ENCODE peak calls at places on chromosomes 6 and 20, in six cellular contexts. One of them, this sample, is unnamed.

GRCh38 chr20:48180039-48180438 is 394.8 kb upstream of the SULF2 start:
- DNase-seq in activated T-helper 1 cell treated with anti-CD3 and anti-CD28 coated beads, Interleukin-2, amount 50 U/mL, for 16 hours: no peak
- DNase-seq in C1 segment of cervical spinal cord: no peak
- DNase-seq in iPS DF 6.9: no peak
- DNase-seq in ecto neural progenitor cell: no peak
- DNase-seq in lower leg skin: no peak
- DNase-seq in this sample: no peak

GRCh38 chr6:1619666-1620503 is 10.2 kb downstream of the FOXC1 start:
- DNase-seq in activated T-helper 1 cell treated with anti-CD3 and anti-CD28 coated beads, Interleukin-2, amount 50 U/mL, for 16 hours: no peak
- DNase-seq in C1 segment of cervical spinal cord: no peak
- DNase-seq in iPS DF 6.9: no peak
- DNase-seq in ecto neural progenitor cell: peak
- DNase-seq in lower leg skin: no peak
- DNase-seq in this sample: no peak

GRCh38 chr6:131628726-131629125 is 684 bp upstream of the MED23 start:
- DNase-seq in activated T-helper 1 cell treated with anti-CD3 and anti-CD28 coated beads, Interleukin-2, amount 50 U/mL, for 16 hours: no peak
- DNase-seq in lower leg skin: no peak
- DNase-seq in ecto neural progenitor cell: no peak
- DNase-seq in C1 segment of cervical spinal cord: no peak
- DNase-seq in iPS DF 6.9: no peak
- DNase-seq in this sample: no peak

GRCh38 chr20:20702330-20703245 is 9.9 kb downstream of the RALGAPA2 start:
- DNase-seq in ecto neural progenitor cell: no peak
- DNase-seq in C1 segment of cervical spinal cord: no peak
- DNase-seq in activated T-helper 1 cell treated with anti-CD3 and anti-CD28 coated beads, Interleukin-2, amount 50 U/mL, for 16 hours: no peak
- DNase-seq in lower leg skin: no peak
- DNase-seq in iPS DF 6.9: no peak
- DNase-seq in this sample: no peak

GRCh38 chr6:111925296-111925695 is 52.0 kb upstream of the FYN start:
- DNase-seq in iPS DF 6.9: no peak
- DNase-seq in C1 segment of cervical spinal cord: no peak
- DNase-seq in ecto neural progenitor cell: no peak
- DNase-seq in activated T-helper 1 cell treated with anti-CD3 and anti-CD28 coated beads, Interleukin-2, amount 50 U/mL, for 16 hours: no peak
- DNase-seq in lower leg skin: no peak
- DNase-seq in this sample: no peak

GRCh38 chr20:1334370-1334731 is 5.4 kb upstream of the SDCBP2 start:
- DNase-seq in iPS DF 6.9: no peak
- DNase-seq in activated T-helper 1 cell treated with anti-CD3 and anti-CD28 coated beads, Interleukin-2, amount 50 U/mL, for 16 hours: no peak
- DNase-seq in lower leg skin: no peak
- DNase-seq in ecto neural progenitor cell: peak
- DNase-seq in C1 segment of cervical spinal cord: no peak
- DNase-seq in this sample: no peak

GRCh38 chr20:46883847-46884246 is 10.8 kb upstream of the EYA2 start:
- DNase-seq in activated T-helper 1 cell treated with anti-CD3 and anti-CD28 coated beads, Interleukin-2, amount 50 U/mL, for 16 hours: no peak
- DNase-seq in ecto neural progenitor cell: no peak
- DNase-seq in iPS DF 6.9: no peak
- DNase-seq in lower leg skin: no peak
- DNase-seq in C1 segment of cervical spinal cord: no peak
- DNase-seq in this sample: no peak

GRCh38 chr6:104483225-104483834 is 376.4 kb downstream of the HACE1 start:
- DNase-seq in iPS DF 6.9: no peak
- DNase-seq in C1 segment of cervical spinal cord: no peak
- DNase-seq in lower leg skin: no peak
- DNase-seq in ecto neural progenitor cell: no peak
- DNase-seq in activated T-helper 1 cell treated with anti-CD3 and anti-CD28 coated beads, Interleukin-2, amount 50 U/mL, for 16 hours: no peak
- DNase-seq in this sample: no peak

GRCh38 chr6:15247750-15248450 is 2.0 kb downstream of the JARID2 start:
- DNase-seq in ecto neural progenitor cell: peak
- DNase-seq in lower leg skin: peak
- DNase-seq in C1 segment of cervical spinal cord: peak
- DNase-seq in iPS DF 6.9: no peak
- DNase-seq in activated T-helper 1 cell treated with anti-CD3 and anti-CD28 coated beads, Interleukin-2, amount 50 U/mL, for 16 hours: peak
- DNase-seq in this sample: peak

GRCh38 chr6:11653028-11653583 is 115.6 kb downstream of the TMEM170B start:
- DNase-seq in C1 segment of cervical spinal cord: no peak
- DNase-seq in lower leg skin: no peak
- DNase-seq in activated T-helper 1 cell treated with anti-CD3 and anti-CD28 coated beads, Interleukin-2, amount 50 U/mL, for 16 hours: no peak
- DNase-seq in iPS DF 6.9: no peak
- DNase-seq in ecto neural progenitor cell: no peak
- DNase-seq in this sample: no peak

GRCh38 chr6:17703256-17703694 is 3.5 kb downstream of the NUP153 start:
- DNase-seq in C1 segment of cervical spinal cord: no peak
- DNase-seq in iPS DF 6.9: no peak
- DNase-seq in activated T-helper 1 cell treated with anti-CD3 and anti-CD28 coated beads, Interleukin-2, amount 50 U/mL, for 16 hours: no peak
- DNase-seq in ecto neural progenitor cell: no peak
- DNase-seq in lower leg skin: no peak
- DNase-seq in this sample: no peak

GRCh38 chr6:68880050-68880449 is 245.0 kb downstream of the ADGRB3 start:
- DNase-seq in C1 segment of cervical spinal cord: no peak
- DNase-seq in lower leg skin: no peak
- DNase-seq in activated T-helper 1 cell treated with anti-CD3 and anti-CD28 coated beads, Interleukin-2, amount 50 U/mL, for 16 hours: no peak
- DNase-seq in ecto neural progenitor cell: no peak
- DNase-seq in iPS DF 6.9: no peak
- DNase-seq in this sample: no peak

GRCh38 chr6:64227868-64228267 is 592.3 kb downstream of the PHF3 start:
- DNase-seq in ecto neural progenitor cell: no peak
- DNase-seq in activated T-helper 1 cell treated with anti-CD3 and anti-CD28 coated beads, Interleukin-2, amount 50 U/mL, for 16 hours: no peak
- DNase-seq in C1 segment of cervical spinal cord: no peak
- DNase-seq in lower leg skin: no peak
- DNase-seq in iPS DF 6.9: no peak
- DNase-seq in this sample: no peak

GRCh38 chr6:150269857-150270223 is 99.0 kb upstream of the IYD start:
- DNase-seq in iPS DF 6.9: no peak
- DNase-seq in ecto neural progenitor cell: no peak
- DNase-seq in lower leg skin: peak
- DNase-seq in activated T-helper 1 cell treated with anti-CD3 and anti-CD28 coated beads, Interleukin-2, amount 50 U/mL, for 16 hours: no peak
- DNase-seq in C1 segment of cervical spinal cord: no peak
- DNase-seq in this sample: no peak

GRCh38 chr6:167990016-167990945 is 7.2 kb upstream of the KIF25 start:
- DNase-seq in C1 segment of cervical spinal cord: no peak
- DNase-seq in activated T-helper 1 cell treated with anti-CD3 and anti-CD28 coated beads, Interleukin-2, amount 50 U/mL, for 16 hours: no peak
- DNase-seq in lower leg skin: peak
- DNase-seq in iPS DF 6.9: no peak
- DNase-seq in ecto neural progenitor cell: peak
- DNase-seq in this sample: no peak

GRCh38 chr6:12010635-12011275 is 1.4 kb upstream of the HIVEP1 start:
- DNase-seq in iPS DF 6.9: no peak
- DNase-seq in activated T-helper 1 cell treated with anti-CD3 and anti-CD28 coated beads, Interleukin-2, amount 50 U/mL, for 16 hours: no peak
- DNase-seq in ecto neural progenitor cell: peak
- DNase-seq in lower leg skin: peak
- DNase-seq in C1 segment of cervical spinal cord: peak
- DNase-seq in this sample: peak

GRCh38 chr6:41519305-41519747 is 26.9 kb upstream of the FOXP4 start:
- DNase-seq in activated T-helper 1 cell treated with anti-CD3 and anti-CD28 coated beads, Interleukin-2, amount 50 U/mL, for 16 hours: no peak
- DNase-seq in iPS DF 6.9: no peak
- DNase-seq in ecto neural progenitor cell: no peak
- DNase-seq in C1 segment of cervical spinal cord: no peak
- DNase-seq in lower leg skin: no peak
- DNase-seq in this sample: no peak

GRCh38 chr6:24565196-24565595 is 70.4 kb downstream of the ALDH5A1 start:
- DNase-seq in activated T-helper 1 cell treated with anti-CD3 and anti-CD28 coated beads, Interleukin-2, amount 50 U/mL, for 16 hours: no peak
- DNase-seq in iPS DF 6.9: no peak
- DNase-seq in C1 segment of cervical spinal cord: no peak
- DNase-seq in ecto neural progenitor cell: no peak
- DNase-seq in lower leg skin: no peak
- DNase-seq in this sample: no peak

GRCh38 chr6:33846226-33846625 is 42.4 kb upstream of the MLN start:
- DNase-seq in C1 segment of cervical spinal cord: no peak
- DNase-seq in lower leg skin: no peak
- DNase-seq in iPS DF 6.9: no peak
- DNase-seq in ecto neural progenitor cell: no peak
- DNase-seq in activated T-helper 1 cell treated with anti-CD3 and anti-CD28 coated beads, Interleukin-2, amount 50 U/mL, for 16 hours: no peak
- DNase-seq in this sample: no peak

GRCh38 chr6:23547851-23548250 is 578.2 kb upstream of the NRSN1 start:
- DNase-seq in iPS DF 6.9: no peak
- DNase-seq in ecto neural progenitor cell: no peak
- DNase-seq in C1 segment of cervical spinal cord: no peak
- DNase-seq in activated T-helper 1 cell treated with anti-CD3 and anti-CD28 coated beads, Interleukin-2, amount 50 U/mL, for 16 hours: no peak
- DNase-seq in lower leg skin: no peak
- DNase-seq in this sample: no peak

GRCh38 chr20:621115-621756 is 11.1 kb upstream of the TCF15 start:
- DNase-seq in ecto neural progenitor cell: no peak
- DNase-seq in C1 segment of cervical spinal cord: no peak
- DNase-seq in iPS DF 6.9: no peak
- DNase-seq in lower leg skin: no peak
- DNase-seq in activated T-helper 1 cell treated with anti-CD3 and anti-CD28 coated beads, Interleukin-2, amount 50 U/mL, for 16 hours: no peak
- DNase-seq in this sample: no peak

GRCh38 chr6:22766979-22767378 is 197.6 kb downstream of the HDGFL1 start:
- DNase-seq in ecto neural progenitor cell: no peak
- DNase-seq in iPS DF 6.9: no peak
- DNase-seq in lower leg skin: no peak
- DNase-seq in C1 segment of cervical spinal cord: no peak
- DNase-seq in activated T-helper 1 cell treated with anti-CD3 and anti-CD28 coated beads, Interleukin-2, amount 50 U/mL, for 16 hours: no peak
- DNase-seq in this sample: no peak

GRCh38 chr6:129730477-129731165 is 20.6 kb upstream of the ARHGAP18 start:
- DNase-seq in activated T-helper 1 cell treated with anti-CD3 and anti-CD28 coated beads, Interleukin-2, amount 50 U/mL, for 16 hours: no peak
- DNase-seq in iPS DF 6.9: no peak
- DNase-seq in C1 segment of cervical spinal cord: no peak
- DNase-seq in ecto neural progenitor cell: no peak
- DNase-seq in lower leg skin: no peak
- DNase-seq in this sample: peak

GRCh38 chr6:159008656-159009288 is 8.8 kb upstream of the RSPH3 start:
- DNase-seq in C1 segment of cervical spinal cord: no peak
- DNase-seq in iPS DF 6.9: no peak
- DNase-seq in ecto neural progenitor cell: no peak
- DNase-seq in lower leg skin: no peak
- DNase-seq in activated T-helper 1 cell treated with anti-CD3 and anti-CD28 coated beads, Interleukin-2, amount 50 U/mL, for 16 hours: no peak
- DNase-seq in this sample: no peak

GRCh38 chr20:36676701-36677421 is 30.9 kb upstream of the SLA2 start:
- DNase-seq in lower leg skin: no peak
- DNase-seq in C1 segment of cervical spinal cord: no peak
- DNase-seq in activated T-helper 1 cell treated with anti-CD3 and anti-CD28 coated beads, Interleukin-2, amount 50 U/mL, for 16 hours: no peak
- DNase-seq in iPS DF 6.9: peak
- DNase-seq in ecto neural progenitor cell: peak
- DNase-seq in this sample: no peak

GRCh38 chr20:33914871-33915270 is 78.8 kb upstream of the RALY start:
- DNase-seq in ecto neural progenitor cell: no peak
- DNase-seq in activated T-helper 1 cell treated with anti-CD3 and anti-CD28 coated beads, Interleukin-2, amount 50 U/mL, for 16 hours: peak
- DNase-seq in lower leg skin: no peak
- DNase-seq in C1 segment of cervical spinal cord: no peak
- DNase-seq in iPS DF 6.9: no peak
- DNase-seq in this sample: no peak

GRCh38 chr20:1754749-1755148 is 97.2 kb upstream of the SIRPG start:
- DNase-seq in iPS DF 6.9: no peak
- DNase-seq in lower leg skin: no peak
- DNase-seq in C1 segment of cervical spinal cord: no peak
- DNase-seq in activated T-helper 1 cell treated with anti-CD3 and anti-CD28 coated beads, Interleukin-2, amount 50 U/mL, for 16 hours: no peak
- DNase-seq in ecto neural progenitor cell: no peak
- DNase-seq in this sample: no peak

GRCh38 chr20:50583422-50584150 is 73.4 kb downstream of the PTPN1 start:
- DNase-seq in iPS DF 6.9: no peak
- DNase-seq in ecto neural progenitor cell: no peak
- DNase-seq in lower leg skin: no peak
- DNase-seq in C1 segment of cervical spinal cord: no peak
- DNase-seq in activated T-helper 1 cell treated with anti-CD3 and anti-CD28 coated beads, Interleukin-2, amount 50 U/mL, for 16 hours: no peak
- DNase-seq in this sample: no peak

GRCh38 chr6:53628354-53629119 is 37.0 kb downstream of the KLHL31 start:
- DNase-seq in ecto neural progenitor cell: no peak
- DNase-seq in iPS DF 6.9: no peak
- DNase-seq in activated T-helper 1 cell treated with anti-CD3 and anti-CD28 coated beads, Interleukin-2, amount 50 U/mL, for 16 hours: no peak
- DNase-seq in lower leg skin: no peak
- DNase-seq in C1 segment of cervical spinal cord: no peak
- DNase-seq in this sample: peak

GRCh38 chr6:26087284-26088115 is at the start of gene HFE:
- DNase-seq in C1 segment of cervical spinal cord: peak
- DNase-seq in iPS DF 6.9: no peak
- DNase-seq in lower leg skin: peak
- DNase-seq in activated T-helper 1 cell treated with anti-CD3 and anti-CD28 coated beads, Interleukin-2, amount 50 U/mL, for 16 hours: peak
- DNase-seq in ecto neural progenitor cell: peak
- DNase-seq in this sample: peak

GRCh38 chr6:157460182-157460999 is 79.4 kb downstream of the ZDHHC14 start:
- DNase-seq in C1 segment of cervical spinal cord: no peak
- DNase-seq in ecto neural progenitor cell: no peak
- DNase-seq in activated T-helper 1 cell treated with anti-CD3 and anti-CD28 coated beads, Interleukin-2, amount 50 U/mL, for 16 hours: no peak
- DNase-seq in lower leg skin: no peak
- DNase-seq in iPS DF 6.9: no peak
- DNase-seq in this sample: no peak

GRCh38 chr6:49509342-49509741 is 9.6 kb downstream of the GLYATL3 start:
- DNase-seq in lower leg skin: no peak
- DNase-seq in activated T-helper 1 cell treated with anti-CD3 and anti-CD28 coated beads, Interleukin-2, amount 50 U/mL, for 16 hours: no peak
- DNase-seq in C1 segment of cervical spinal cord: no peak
- DNase-seq in iPS DF 6.9: no peak
- DNase-seq in ecto neural progenitor cell: no peak
- DNase-seq in this sample: no peak

GRCh38 chr6:15893556-15894253 is 230.9 kb upstream of the DTNBP1 start:
- DNase-seq in activated T-helper 1 cell treated with anti-CD3 and anti-CD28 coated beads, Interleukin-2, amount 50 U/mL, for 16 hours: no peak
- DNase-seq in lower leg skin: no peak
- DNase-seq in C1 segment of cervical spinal cord: no peak
- DNase-seq in iPS DF 6.9: peak
- DNase-seq in ecto neural progenitor cell: no peak
- DNase-seq in this sample: no peak

GRCh38 chr6:57108691-57109090 is 18.7 kb downstream of the ZNF451 start:
- DNase-seq in activated T-helper 1 cell treated with anti-CD3 and anti-CD28 coated beads, Interleukin-2, amount 50 U/mL, for 16 hours: no peak
- DNase-seq in ecto neural progenitor cell: no peak
- DNase-seq in C1 segment of cervical spinal cord: no peak
- DNase-seq in iPS DF 6.9: no peak
- DNase-seq in lower leg skin: no peak
- DNase-seq in this sample: no peak

GRCh38 chr20:48025661-48026060 is 240.4 kb upstream of the SULF2 start:
- DNase-seq in C1 segment of cervical spinal cord: no peak
- DNase-seq in iPS DF 6.9: no peak
- DNase-seq in ecto neural progenitor cell: no peak
- DNase-seq in lower leg skin: no peak
- DNase-seq in activated T-helper 1 cell treated with anti-CD3 and anti-CD28 coated beads, Interleukin-2, amount 50 U/mL, for 16 hours: no peak
- DNase-seq in this sample: no peak

GRCh38 chr20:63822276-63822696 is 8.8 kb downstream of the ZBTB46 start:
- DNase-seq in activated T-helper 1 cell treated with anti-CD3 and anti-CD28 coated beads, Interleukin-2, amount 50 U/mL, for 16 hours: no peak
- DNase-seq in ecto neural progenitor cell: no peak
- DNase-seq in lower leg skin: no peak
- DNase-seq in iPS DF 6.9: no peak
- DNase-seq in C1 segment of cervical spinal cord: peak
- DNase-seq in this sample: no peak

GRCh38 chr6:149134531-149134933 is 183.0 kb upstream of the TAB2 start:
- DNase-seq in iPS DF 6.9: no peak
- DNase-seq in ecto neural progenitor cell: no peak
- DNase-seq in lower leg skin: no peak
- DNase-seq in activated T-helper 1 cell treated with anti-CD3 and anti-CD28 coated beads, Interleukin-2, amount 50 U/mL, for 16 hours: no peak
- DNase-seq in C1 segment of cervical spinal cord: no peak
- DNase-seq in this sample: no peak

GRCh38 chr6:100232791-100233573 is 231.7 kb downstream of the SIM1 start:
- DNase-seq in lower leg skin: no peak
- DNase-seq in activated T-helper 1 cell treated with anti-CD3 and anti-CD28 coated beads, Interleukin-2, amount 50 U/mL, for 16 hours: no peak
- DNase-seq in iPS DF 6.9: no peak
- DNase-seq in C1 segment of cervical spinal cord: no peak
- DNase-seq in ecto neural progenitor cell: no peak
- DNase-seq in this sample: no peak

GRCh38 chr20:19850190-19850533 is 92.1 kb downstream of the RIN2 start:
- DNase-seq in lower leg skin: no peak
- DNase-seq in iPS DF 6.9: no peak
- DNase-seq in ecto neural progenitor cell: no peak
- DNase-seq in activated T-helper 1 cell treated with anti-CD3 and anti-CD28 coated beads, Interleukin-2, amount 50 U/mL, for 16 hours: no peak
- DNase-seq in C1 segment of cervical spinal cord: peak
- DNase-seq in this sample: no peak